ENCODE peak calls at places on chromosomes 7 and 10, in five cellular contexts. O is IMR-90, A is H9, D is H1, I is mesenchymal stem cell. C is an unnamed sample.

GRCh38 chr7:86747698-86748097 is 104.0 kb downstream of the GRM3 start:
- DNase-seq in O (no peak), A (no peak), D (no peak), I (no peak), C (peak; percentile 26)

GRCh38 chr7:43655584-43655983 is 72.7 kb downstream of the STK17A start:
- DNase-seq in O (no peak), A (no peak), D (no peak), I (no peak), C (no peak)

GRCh38 chr10:92208736-92209135 is 82.1 kb downstream of the CPEB3 start:
- DNase-seq in O (peak; percentile 27), A (no peak), D (no peak), I (peak; percentile 15), C (no peak)

GRCh38 chr10:111344804-111345203 is 268.0 kb downstream of the ADRA2A start:
- DNase-seq in O (no peak), A (peak; percentile 32), D (no peak), I (no peak), C (no peak)

GRCh38 chr7:120860151-120860550 is 2.2 kb upstream of the TSPAN12 start:
- DNase-seq in O (no peak), A (no peak), D (no peak), I (no peak), C (no peak)

GRCh38 chr10:118496525-118496924 is 98.9 kb downstream of the PRLHR start:
- DNase-seq in O (no peak), A (no peak), D (peak; percentile 8), I (no peak), C (no peak)

GRCh38 chr10:3564599-3564998 is 220.4 kb downstream of the KLF6 start:
- DNase-seq in O (peak; percentile 13), A (no peak), D (no peak), I (peak; percentile 37), C (no peak)

GRCh38 chr10:118300266-118300665 is 41.9 kb downstream of the FAM204A start:
- DNase-seq in O (no peak), A (no peak), D (no peak), I (no peak), C (no peak)

GRCh38 chr10:122348951-122349361 is 25.6 kb upstream of the PLEKHA1 start:
- DNase-seq in O (no peak), A (no peak), D (no peak), I (no peak), C (peak; percentile 65)

GRCh38 chr10:114258274-114258840 is 19.3 kb downstream of the VWA2 start:
- DNase-seq in O (no peak), A (no peak), D (no peak), I (peak; percentile 74), C (no peak)

GRCh38 chr7:29326872-29327271 is 132.3 kb downstream of the CHN2 start:
- DNase-seq in O (no peak), A (no peak), D (no peak), I (no peak), C (no peak)

GRCh38 chr10:118776960-118777359 is 22.2 kb upstream of the CACUL1 start:
- DNase-seq in O (no peak), A (no peak), D (no peak), I (no peak), C (no peak)

GRCh38 chr10:105063796-105064195 is 422.7 kb downstream of the SORCS3 start:
- DNase-seq in O (no peak), A (peak; percentile 71), D (peak; percentile 71), I (no peak), C (peak; percentile 48)

GRCh38 chr7:27251136-27251512 is 8.5 kb downstream of the EVX1 start:
- DNase-seq in O (no peak), A (no peak), D (no peak), I (no peak), C (peak; percentile 23)
- H2BK15ac ChIP-seq in O (no peak overlapping the region), A (no peak overlapping the region), D (no peak overlapping the region), I (no peak overlapping the region), C (no peak overlapping the region)

GRCh38 chr7:78720066-78720465 is 733.4 kb downstream of the MAGI2 start:
- DNase-seq in O (no peak), A (no peak), D (no peak), I (no peak), C (no peak)

GRCh38 chr7:78714302-78714857 is 739.1 kb downstream of the MAGI2 start:
- DNase-seq in O (no peak), A (no peak), D (no peak), I (no peak), C (no peak)

GRCh38 chr7:78712111-78712510 is 741.4 kb downstream of the MAGI2 start:
- DNase-seq in O (no peak), A (no peak), D (no peak), I (no peak), C (no peak)

GRCh38 chr7:78718212-78718611 is 735.3 kb downstream of the MAGI2 start:
- DNase-seq in O (no peak), A (no peak), D (no peak), I (no peak), C (no peak)

DNA sequence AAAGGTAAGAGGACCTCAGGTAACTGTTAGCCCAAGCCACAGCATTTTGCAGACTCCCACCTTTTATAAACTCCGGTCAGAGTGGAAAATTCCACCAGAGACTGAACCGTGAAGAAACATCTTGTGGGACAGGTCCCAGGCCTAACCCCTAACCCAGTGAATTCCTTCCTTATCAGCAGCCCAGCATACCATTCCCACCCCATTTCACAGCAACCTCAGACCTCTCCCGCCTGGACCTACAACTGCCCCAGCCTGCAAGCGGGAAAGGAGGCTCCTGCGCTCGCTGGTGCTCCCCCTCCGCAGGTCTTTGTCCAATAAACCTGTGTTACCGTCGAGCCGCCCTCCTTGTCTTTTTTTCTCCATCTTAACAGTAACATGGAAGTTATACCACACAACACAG is 736.6 kb downstream of the MAGI2 start:
- DNase-seq in O (no peak), A (peak; percentile 45), D (no peak), I (no peak), C (no peak)
- H2BK120ac ChIP-seq in O (no peak overlapping the region), A (no peak overlapping the region), D (no peak overlapping the region), I (no peak overlapping the region), C (no peak overlapping the region)

GRCh38 chr10:51698473-51699063 is 827 bp downstream of the CSTF2T start:
- DNase-seq in O (no peak), A (no peak), D (no peak), I (no peak), C (no peak)
- H4K91ac ChIP-seq in O (peak overlapping the region; percentile 68), A (no peak overlapping the region), D (no peak overlapping the region), I (no peak overlapping the region), C (no peak overlapping the region)

DNA sequence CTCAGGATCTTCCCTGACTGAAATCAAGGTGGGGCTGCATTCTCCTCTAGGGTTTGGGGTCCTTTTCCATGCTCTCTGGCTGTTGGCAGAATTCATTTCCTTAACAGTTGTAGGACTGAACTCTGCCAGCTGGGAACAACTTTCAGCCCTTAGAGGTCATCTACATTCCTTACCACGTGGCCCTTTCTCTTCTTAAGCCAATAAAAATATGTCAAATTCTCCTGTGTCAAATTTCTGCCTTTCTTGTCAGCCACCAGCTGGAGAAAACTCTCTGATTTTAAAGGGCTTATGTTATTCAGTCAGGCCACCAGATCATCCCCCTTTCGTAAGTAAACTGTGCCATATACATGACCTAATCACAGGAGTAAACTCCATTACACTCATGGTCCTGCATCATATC is 95.3 kb upstream of the IL6 start:
- DNase-seq in O (no peak), A (no peak), D (no peak), I (no peak), C (no peak)
- H2BK15ac ChIP-seq in O (peak overlapping the region; percentile 20), A (no peak overlapping the region), D (no peak overlapping the region), I (no peak overlapping the region), C (no peak overlapping the region)

GRCh38 chr7:21617513-21617912 is 74.7 kb downstream of the DNAH11 start:
- DNase-seq in O (no peak), A (no peak), D (no peak), I (no peak), C (no peak)
- H2BK120ac ChIP-seq in O (peak overlapping the region; percentile 16), A (no peak overlapping the region), D (no peak overlapping the region), I (no peak overlapping the region), C (no peak overlapping the region)